ENCODE peak calls at places on chromosomes 5 and 9, in five cellular contexts. G, Y, D, B and F are unnamed samples.

GRCh38 chr9:112793213-112793810 is 42.8 kb downstream of the SNX30 start:
- DNase-seq in G (peak), Y (peak), D (peak), B (peak), F (no peak)

GRCh38 chr5:142929602-142930001 is 159.4 kb downstream of the ARHGAP26 start:
- DNase-seq in G (no peak), Y (no peak), D (no peak), B (no peak), F (no peak)

GRCh38 chr9:73541923-73542322 is 390.3 kb downstream of the ANXA1 start:
- DNase-seq in G (no peak), Y (no peak), D (no peak), B (no peak), F (no peak)

GRCh38 chr5:160991205-160991604 is 139.2 kb upstream of the ATP10B start:
- DNase-seq in G (no peak), Y (no peak), D (no peak), B (no peak), F (no peak)

GRCh38 chr9:109098221-109098959 is 21.4 kb downstream of the TMEM245 start:
- DNase-seq in G (no peak), Y (peak), D (no peak), B (peak), F (no peak)

GRCh38 chr9:89494199-89494598 is 3.7 kb downstream of the SEMA4D start:
- DNase-seq in G (no peak), Y (no peak), D (no peak), B (no peak), F (no peak)

GRCh38 chr9:26357803-26358339 is 534.7 kb downstream of the CAAP1 start:
- DNase-seq in G (no peak), Y (no peak), D (no peak), B (no peak), F (no peak)

GRCh38 chr5:96794757-96795156 is 13.0 kb downstream of the ERAP1 start:
- DNase-seq in G (no peak), Y (no peak), D (no peak), B (no peak), F (no peak)

GRCh38 chr9:114662081-114662989 is 4.7 kb upstream of the TEX53 start:
- DNase-seq in G (no peak), Y (no peak), D (no peak), B (peak), F (no peak)

GRCh38 chr5:117539692-117540091 is 965.1 kb upstream of the SEMA6A start:
- DNase-seq in G (no peak), Y (no peak), D (no peak), B (no peak), F (no peak)

GRCh38 chr9:37378613-37379004 is 43.9 kb upstream of the GRHPR start:
- DNase-seq in G (no peak), Y (no peak), D (no peak), B (no peak), F (no peak)

GRCh38 chr5:43038523-43038989 is 1.6 kb downstream of the ANXA2R start:
- DNase-seq in G (no peak), Y (no peak), D (no peak), B (no peak), F (no peak)

GRCh38 chr5:116661419-116661818 is 86.8 kb upstream of the SEMA6A start:
- DNase-seq in G (no peak), Y (no peak), D (no peak), B (no peak), F (no peak)

GRCh38 chr5:118243613-118244012 is 744.7 kb downstream of the DTWD2 start:
- DNase-seq in G (no peak), Y (no peak), D (no peak), B (no peak), F (no peak)

GRCh38 chr5:124234022-124234899 is 512.2 kb downstream of the ZNF608 start:
- DNase-seq in G (no peak), Y (no peak), D (no peak), B (no peak), F (no peak)

GRCh38 chr5:141618030-141618803 is 583 bp downstream of the DIAPH1 start:
- DNase-seq in G (peak), Y (peak), D (peak), B (peak), F (no peak)

GRCh38 chr9:8408575-8409190 is 609.1 kb upstream of the DMAC1 start:
- DNase-seq in G (no peak), Y (no peak), D (no peak), B (no peak), F (no peak)

GRCh38 chr9:121286973-121287721 is 19.2 kb downstream of the GSN start:
- DNase-seq in G (peak), Y (peak), D (peak), B (peak), F (peak)

GRCh38 chr5:6736106-6736505 is 22.9 kb downstream of the TENT4A start:
- DNase-seq in G (no peak), Y (no peak), D (peak), B (no peak), F (no peak)

GRCh38 chr5:132525299-132525724 is 18.0 kb downstream of the IL5 start:
- DNase-seq in G (no peak), Y (no peak), D (no peak), B (no peak), F (no peak)

GRCh38 chr5:102865510-102866314 is 110.6 kb downstream of the PAM start:
- DNase-seq in G (peak), Y (peak), D (peak), B (peak), F (peak)

GRCh38 chr9:92484563-92484962 is 2.3 kb upstream of the ASPN start:
- DNase-seq in G (no peak), Y (no peak), D (no peak), B (no peak), F (no peak)

GRCh38 chr9:105237246-105237645 is 7.2 kb upstream of the SLC44A1 start:
- DNase-seq in G (no peak), Y (no peak), D (no peak), B (no peak), F (no peak)

GRCh38 chr9:5438301-5439162 is 807 bp upstream of the PLGRKT start:
- DNase-seq in G (no peak), Y (no peak), D (no peak), B (peak), F (no peak)

GRCh38 chr5:9265391-9266287 is 280.2 kb downstream of the SEMA5A start:
- DNase-seq in G (no peak), Y (no peak), D (no peak), B (peak), F (no peak)

GRCh38 chr5:133364916-133365315 is 247.4 kb downstream of the FSTL4 start:
- DNase-seq in G (no peak), Y (no peak), D (no peak), B (no peak), F (no peak)

GRCh38 chr5:147065071-147065470 is 169.8 kb upstream of the STK32A start:
- DNase-seq in G (no peak), Y (no peak), D (no peak), B (no peak), F (no peak)

GRCh38 chr5:1152156-1152555 is 40.3 kb upstream of the SLC12A7 start:
- DNase-seq in G (no peak), Y (no peak), D (no peak), B (no peak), F (no peak)

GRCh38 chr9:113222482-113222841 is 1.1 kb downstream of the SLC31A1 start:
- DNase-seq in G (no peak), Y (no peak), D (no peak), B (no peak), F (no peak)

GRCh38 chr9:97430316-97430715 is 18.4 kb downstream of the TDRD7 start:
- DNase-seq in G (no peak), Y (no peak), D (no peak), B (no peak), F (no peak)

GRCh38 chr9:19284729-19285128 is 54.2 kb downstream of the DENND4C start:
- DNase-seq in G (no peak), Y (no peak), D (no peak), B (no peak), F (no peak)

GRCh38 chr5:132901730-132902129 is 28.3 kb downstream of the LEAP2 start:
- DNase-seq in G (no peak), Y (no peak), D (no peak), B (no peak), F (no peak)

GRCh38 chr9:89466451-89467277 is 31.2 kb downstream of the SEMA4D start:
- DNase-seq in G (no peak), Y (no peak), D (no peak), B (no peak), F (no peak)

GRCh38 chr5:88661870-88662207 is 221.1 kb downstream of the MEF2C start:
- DNase-seq in G (no peak), Y (no peak), D (no peak), B (no peak), F (no peak)

GRCh38 chr5:61293051-61293450 is 39.0 kb upstream of the ZSWIM6 start:
- DNase-seq in G (no peak), Y (no peak), D (no peak), B (no peak), F (no peak)

GRCh38 chr9:35689601-35690446 is at the start of gene TPM2:
- DNase-seq in G (peak), Y (peak), D (no peak), B (peak), F (peak)

GRCh38 chr5:108344103-108344822 is 37.6 kb downstream of the FBXL17 start:
- DNase-seq in G (no peak), Y (no peak), D (no peak), B (no peak), F (no peak)

GRCh38 chr5:108341866-108342265 is 40.0 kb downstream of the FBXL17 start:
- DNase-seq in G (no peak), Y (no peak), D (no peak), B (no peak), F (no peak)

GRCh38 chr5:108340131-108340530 is 41.8 kb downstream of the FBXL17 start:
- DNase-seq in G (no peak), Y (no peak), D (no peak), B (no peak), F (no peak)

DNA sequence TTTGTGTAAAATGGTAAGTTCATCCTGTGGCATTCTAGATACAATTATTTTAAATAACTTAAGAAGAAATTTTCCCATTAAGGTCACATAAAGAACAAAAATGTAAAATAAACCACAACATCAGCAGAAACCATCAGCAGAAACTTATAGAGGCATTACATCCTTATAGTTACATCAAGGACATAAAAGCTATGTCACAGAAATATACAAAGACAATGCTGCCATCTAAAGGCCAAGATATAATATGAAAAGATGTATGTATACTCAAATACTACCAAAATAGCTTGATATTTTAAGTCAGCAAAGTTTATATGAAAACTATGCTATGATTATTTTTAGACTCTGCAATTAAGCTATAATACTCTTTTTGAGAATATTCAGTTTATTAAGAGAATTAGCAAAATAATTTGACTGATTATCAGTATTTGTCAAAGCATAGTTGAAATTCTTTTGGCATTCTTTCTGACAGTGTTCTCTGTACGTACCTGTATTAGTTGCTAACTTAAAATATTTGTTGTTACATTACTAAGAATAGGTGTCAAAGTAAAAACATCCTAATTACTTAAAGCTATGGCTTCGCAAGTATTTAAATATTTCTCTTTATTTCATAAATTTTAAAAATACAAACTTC is 36.2 kb downstream of the FBXL17 start:
- DNase-seq in G (no peak), Y (no peak), D (no peak), B (no peak), F (no peak)
- TF ChIP-seq CTCF in G (peak), Y (no peak), D (peak), B (no peak), F (peak)

DNA sequence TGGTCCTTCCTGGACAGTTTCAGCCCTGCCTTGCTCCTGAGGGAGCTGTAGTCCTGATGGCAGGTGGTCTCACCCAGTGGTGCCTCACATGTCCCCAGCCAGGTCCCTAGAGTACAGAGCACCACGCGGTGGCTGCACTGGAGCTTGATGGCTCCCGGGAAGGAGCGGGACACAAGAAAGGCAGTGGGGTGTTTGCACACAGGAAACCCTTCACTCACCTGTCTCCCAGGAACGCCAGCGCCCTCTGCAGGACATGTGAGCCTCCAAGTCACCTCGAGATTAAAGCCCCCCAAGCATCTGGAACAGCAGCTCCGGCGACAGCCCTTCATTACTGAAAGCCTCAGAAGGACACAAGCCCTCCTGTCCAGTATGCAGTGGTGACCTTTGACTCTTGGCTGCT is 19.9 kb upstream of the TMEM250 start:
- DNase-seq in G (no peak), Y (no peak), D (no peak), B (no peak), F (no peak)
- TF ChIP-seq CTCF in G (no peak), Y (no peak), D (no peak), B (no peak), F (peak)

GRCh38 chr9:130893250-130894101 is 3.1 kb downstream of the QRFP start:
- DNase-seq in G (peak), Y (no peak), D (no peak), B (peak), F (no peak)
- TF ChIP-seq CTCF in G (no peak), Y (no peak), D (no peak), B (no peak), F (peak)

DNA sequence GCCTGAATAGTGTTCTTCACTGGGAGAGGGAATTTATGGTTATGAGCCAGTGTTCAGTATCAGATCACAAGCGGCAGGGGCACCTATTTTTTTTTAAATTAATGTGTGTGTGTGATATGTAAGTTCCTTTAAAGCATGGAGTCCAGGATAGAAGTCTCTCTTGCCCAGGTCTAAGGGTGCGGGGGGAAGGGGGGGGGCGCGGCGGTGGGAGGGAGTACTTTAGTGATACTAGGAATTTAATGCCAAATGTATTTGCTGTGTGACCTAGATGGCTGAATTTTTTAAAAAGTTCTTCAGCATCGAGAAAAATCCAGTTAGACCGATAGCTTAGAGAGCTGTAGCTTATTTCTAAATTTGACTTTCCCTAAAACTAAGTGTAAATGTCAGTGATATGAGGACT is 1.5 kb upstream of the FCHO2 start:
- DNase-seq in G (no peak), Y (no peak), D (no peak), B (no peak), F (no peak)
- TF ChIP-seq CTCF in G (no peak), Y (no peak), D (no peak), B (no peak), F (no peak)

GRCh38 chr9:11618241-11618805 is 1005.5 kb upstream of the PTPRD start:
- DNase-seq in G (peak), Y (no peak), D (peak), B (peak), F (no peak)
- TF ChIP-seq CTCF in G (no peak), Y (no peak), D (no peak), B (no peak), F (no peak)

GRCh38 chr5:134464988-134465855 is 53.5 kb upstream of the CDKN2AIPNL start:
- DNase-seq in G (no peak), Y (peak), D (peak), B (no peak), F (no peak)
- TF ChIP-seq CTCF in G (no peak), Y (no peak), D (no peak), B (no peak), F (no peak)

GRCh38 chr5:5270958-5271605 is 131.0 kb downstream of the ADAMTS16 start:
- DNase-seq in G (peak), Y (peak), D (peak), B (peak), F (no peak)
- TF ChIP-seq CTCF in G (no peak), Y (no peak), D (peak), B (no peak), F (peak)

DNA sequence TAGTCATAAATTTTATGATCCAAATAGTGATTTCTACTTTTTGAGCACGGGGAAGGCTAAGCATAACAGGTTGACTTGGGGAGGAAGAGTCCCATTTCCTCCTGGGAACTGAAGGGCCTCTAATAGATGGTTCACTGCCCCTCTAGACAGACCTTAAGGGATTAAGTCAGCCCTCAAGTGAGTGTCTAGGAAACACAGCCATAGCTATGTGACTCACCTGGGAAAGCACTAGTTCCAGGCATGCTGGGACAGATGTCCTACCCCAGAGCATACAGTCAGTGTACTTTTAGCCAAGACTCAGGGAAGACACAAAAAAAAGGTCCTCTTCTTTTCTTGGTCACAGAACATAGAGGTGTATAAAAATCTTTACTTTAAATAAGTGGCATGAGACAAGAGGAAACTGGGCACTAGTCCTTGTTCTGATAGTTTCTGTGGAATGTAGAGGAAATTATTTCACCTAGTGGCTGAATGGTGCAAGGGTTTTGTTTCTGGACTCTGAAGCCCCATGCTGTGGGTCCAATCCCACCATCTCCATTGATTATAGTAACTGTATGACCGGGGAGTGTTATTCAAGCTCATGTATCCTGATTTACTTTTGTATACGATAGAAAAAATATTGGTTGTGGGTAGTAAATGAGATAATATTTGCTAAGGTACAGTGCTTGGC is 86.0 kb downstream of the NREP start:
- DNase-seq in G (no peak), Y (no peak), D (no peak), B (no peak), F (no peak)
- TF ChIP-seq CTCF in G (no peak), Y (no peak), D (peak), B (no peak), F (no peak)

DNA sequence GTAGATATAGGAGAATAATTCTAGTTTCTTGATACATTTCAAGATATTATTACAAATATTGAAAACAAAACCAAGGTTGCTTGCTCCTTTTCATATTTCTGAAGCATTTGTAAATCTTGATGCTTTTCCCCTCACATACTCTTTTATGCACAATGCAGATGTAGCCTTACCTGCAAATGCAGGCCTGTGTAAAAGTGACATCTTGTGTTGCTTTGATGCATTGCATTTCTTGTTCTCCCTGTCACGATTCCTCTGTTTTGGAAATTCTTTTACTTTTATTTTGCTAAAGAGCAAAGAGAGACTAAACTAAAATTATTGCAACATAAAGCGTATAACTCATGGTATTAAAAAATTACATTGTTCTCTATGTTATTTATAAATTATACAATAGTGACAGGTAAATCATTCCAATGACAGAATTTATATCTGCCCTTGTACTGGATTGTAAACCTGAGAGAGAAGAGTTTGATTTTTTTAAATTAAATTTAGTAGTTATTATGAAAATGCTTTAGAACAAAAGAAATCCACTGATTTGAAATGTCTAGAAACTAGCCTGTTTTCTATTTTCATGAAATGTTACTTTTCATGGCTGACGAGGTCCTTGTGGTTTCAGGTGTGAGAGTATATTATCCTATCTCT is 970.0 kb downstream of the MAT2B start:
- DNase-seq in G (no peak), Y (no peak), D (no peak), B (no peak), F (no peak)
- TF ChIP-seq CTCF in G (no peak), Y (no peak), D (peak), B (no peak), F (peak)

DNA sequence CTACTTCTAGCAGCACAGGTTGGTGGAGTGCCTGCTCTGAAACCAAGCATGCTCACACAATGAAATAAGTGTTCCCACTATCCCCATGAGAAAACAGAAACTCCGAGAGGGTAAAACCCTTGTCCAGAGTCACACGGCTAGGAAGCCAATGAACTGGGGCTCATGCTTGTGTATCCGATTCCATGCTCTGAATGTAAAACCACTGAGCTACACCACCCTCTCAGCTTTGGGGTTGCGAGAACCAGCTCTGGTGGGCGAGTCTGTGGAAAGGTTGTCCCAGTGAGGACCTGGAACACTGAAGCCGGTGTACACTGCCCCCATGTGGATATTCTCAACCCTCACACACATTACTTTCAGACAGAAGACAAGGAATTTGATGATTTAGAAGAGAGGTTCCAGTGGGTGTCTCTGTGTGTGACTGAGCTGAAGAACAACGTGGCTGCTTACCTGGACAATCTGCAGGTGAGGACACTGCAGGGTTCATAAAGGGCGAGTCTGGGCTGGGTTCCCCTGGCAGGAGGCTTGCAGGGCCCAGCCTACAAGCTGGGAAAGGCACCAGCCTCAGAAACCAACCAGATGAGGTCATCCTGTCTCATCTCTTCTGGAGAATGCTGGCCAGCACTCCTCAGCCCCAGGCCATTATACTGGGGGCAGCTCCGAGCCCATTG is 37.4 kb downstream of the ARHGEF37 start:
- DNase-seq in G (peak), Y (no peak), D (peak), B (peak), F (no peak)
- TF ChIP-seq CTCF in G (peak), Y (peak), D (peak), B (no peak), F (peak)